ENCODE peak calls at places on chromosomes 5 and 9, in eight cellular contexts. J, B, M, N, X, I, H and S are unnamed samples.

GRCh38 chr5:128271859-128272446 is 188.4 kb downstream of the SLC12A2 start:
- DNase-seq in J (no peak), B (peak; percentile 58), M (no peak), N (no peak), X (no peak), I (peak; percentile 82), H (no peak), S (no peak)

GRCh38 chr5:74895906-74896305 is 29.7 kb upstream of the FAM169A start:
- DNase-seq in J (peak; percentile 76), B (peak; percentile 96), M (no peak), N (peak; percentile 75), X (no peak), I (peak; percentile 87), H (no peak), S (no peak)

GRCh38 chr9:97980918-97981827 is 2.0 kb upstream of the ANP32B start:
- DNase-seq in J (no peak), B (no peak), M (no peak), N (no peak), X (no peak), I (no peak), H (peak; percentile 26), S (no peak)

GRCh38 chr5:57859626-57860025 is 377.0 kb upstream of the ACTBL2 start:
- DNase-seq in J (no peak), B (no peak), M (no peak), N (no peak), X (no peak), I (no peak), H (no peak), S (no peak)

GRCh38 chr9:132181796-132182521 is 20.1 kb downstream of the NTNG2 start:
- DNase-seq in J (no peak), B (no peak), M (no peak), N (no peak), X (no peak), I (no peak), H (no peak), S (no peak)

GRCh38 chr5:108681079-108681921 is 66.4 kb upstream of the FER start:
- DNase-seq in J (no peak), B (peak; percentile 73), M (no peak), N (no peak), X (no peak), I (peak; percentile 76), H (peak; percentile 37), S (no peak)

GRCh38 chr5:37816883-37817282 is 23.0 kb downstream of the GDNF start:
- DNase-seq in J (no peak), B (no peak), M (no peak), N (no peak), X (peak; percentile 80), I (no peak), H (no peak), S (no peak)

GRCh38 chr9:121267689-121268597 is at the start of gene GSN:
- DNase-seq in J (peak; percentile 88), B (peak; percentile 49), M (peak; percentile 89), N (peak; percentile 87), X (peak; percentile 94), I (peak; percentile 59), H (peak; percentile 11), S (peak; percentile 61)

GRCh38 chr5:664343-664993 is 28.7 kb downstream of the TPPP start:
- DNase-seq in J (peak; percentile 30), B (no peak), M (no peak), N (peak; percentile 47), X (no peak), I (no peak), H (no peak), S (no peak)

GRCh38 chr5:80255425-80255751 is 460 bp downstream of the SERINC5 start:
- DNase-seq in J (peak; percentile 78), B (peak; percentile 63), M (peak; percentile 84), N (peak; percentile 83), X (peak; percentile 92), I (peak; percentile 66), H (peak; percentile 45), S (no peak)

GRCh38 chr5:174312270-174312617 is 266.7 kb downstream of the NSG2 start:
- DNase-seq in J (no peak), B (no peak), M (no peak), N (no peak), X (no peak), I (no peak), H (no peak), S (no peak)

GRCh38 chr9:127664678-127665507 is 41.9 kb upstream of the CFAP157 start:
- DNase-seq in J (no peak), B (no peak), M (peak; percentile 45), N (no peak), X (no peak), I (no peak), H (no peak), S (no peak)

DNA sequence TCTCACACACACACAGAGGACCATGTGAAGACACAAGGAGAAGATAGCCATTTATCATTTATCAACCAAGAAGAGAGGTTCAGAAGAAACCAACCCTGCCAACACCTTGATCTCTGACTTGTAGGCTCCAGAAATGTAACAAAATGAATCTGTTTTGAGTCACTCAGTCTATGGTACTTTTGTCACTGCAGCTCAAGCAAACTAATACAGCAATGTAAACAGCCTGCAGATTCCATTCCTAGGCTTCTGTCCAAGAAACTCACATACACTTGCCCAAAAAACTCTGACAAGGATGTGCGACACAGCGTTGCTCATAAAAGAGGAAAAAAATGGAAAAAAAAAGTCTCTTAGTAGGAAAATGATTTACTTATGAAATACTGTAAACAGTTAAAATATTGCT is 33.4 kb downstream of the TRIM36 start:
- DNase-seq in J (no peak), B (no peak), M (no peak), N (no peak), X (no peak), I (no peak), H (no peak), S (no peak)
- TF ChIP-seq CTCF in J (no peak), B (no peak), M (no peak), N (no peak), X (no peak), I (no peak), H (no peak), S (no peak)

DNA sequence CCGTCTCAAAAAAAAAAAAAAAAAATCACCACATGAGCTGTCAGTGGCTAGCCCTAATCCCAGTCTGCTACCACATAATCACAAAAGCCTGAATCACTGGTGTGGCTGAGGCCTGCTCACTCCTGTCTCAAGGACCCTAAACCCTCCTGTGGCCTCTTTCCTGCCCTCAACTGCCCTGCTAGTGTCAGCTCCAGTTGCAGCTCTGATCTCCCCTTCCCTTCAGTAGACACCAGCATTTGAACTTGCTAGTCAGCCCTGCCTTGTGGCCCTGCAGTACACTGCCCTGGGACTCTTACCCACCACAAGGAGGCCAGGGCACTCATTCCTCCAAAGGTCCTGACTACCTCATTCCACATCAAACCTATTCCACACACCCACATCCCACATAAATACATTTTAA is 9.5 kb upstream of the P4HA2 start:
- DNase-seq in J (peak; percentile 12), B (no peak), M (peak; percentile 25), N (no peak), X (no peak), I (no peak), H (no peak), S (no peak)
- TF ChIP-seq CTCF in J (no peak), B (no peak), M (no peak), N (no peak), X (no peak), I (peak; percentile 23), H (no peak), S (no peak)

GRCh38 chr5:32790411-32790951 is 79.4 kb downstream of the NPR3 start:
- DNase-seq in J (no peak), B (no peak), M (no peak), N (no peak), X (no peak), I (peak; percentile 48), H (no peak), S (no peak)

GRCh38 chr5:32791536-32792240 is 80.6 kb downstream of the NPR3 start:
- DNase-seq in J (no peak), B (no peak), M (no peak), N (no peak), X (no peak), I (no peak), H (no peak), S (no peak)

DNA sequence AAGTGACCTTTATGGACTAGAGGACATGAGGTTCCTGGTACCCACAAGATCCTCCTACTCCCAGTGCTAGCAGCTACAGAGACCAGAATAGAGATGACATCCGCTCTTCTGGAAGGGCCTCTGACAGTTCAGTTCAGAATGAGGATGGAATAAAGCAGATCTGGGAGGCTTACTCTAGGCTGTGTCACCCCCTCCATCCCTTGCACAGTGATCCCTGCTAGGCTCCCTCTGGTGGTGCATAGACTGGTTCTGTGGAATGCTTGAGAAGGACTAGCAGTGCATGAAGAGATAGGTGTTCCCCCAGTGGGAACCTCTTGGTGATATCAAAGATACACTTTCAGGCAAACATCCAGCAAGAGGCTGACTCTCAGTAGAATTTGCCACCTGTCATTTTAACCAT is 83.0 kb downstream of the NPR3 start:
- DNase-seq in J (no peak), B (peak; percentile 58), M (no peak), N (no peak), X (no peak), I (no peak), H (no peak), S (no peak)
- TF ChIP-seq CTCF in J (peak; percentile 12), B (no peak), M (no peak), N (no peak), X (no peak), I (peak; percentile 46), H (no peak), S (no peak)

DNA sequence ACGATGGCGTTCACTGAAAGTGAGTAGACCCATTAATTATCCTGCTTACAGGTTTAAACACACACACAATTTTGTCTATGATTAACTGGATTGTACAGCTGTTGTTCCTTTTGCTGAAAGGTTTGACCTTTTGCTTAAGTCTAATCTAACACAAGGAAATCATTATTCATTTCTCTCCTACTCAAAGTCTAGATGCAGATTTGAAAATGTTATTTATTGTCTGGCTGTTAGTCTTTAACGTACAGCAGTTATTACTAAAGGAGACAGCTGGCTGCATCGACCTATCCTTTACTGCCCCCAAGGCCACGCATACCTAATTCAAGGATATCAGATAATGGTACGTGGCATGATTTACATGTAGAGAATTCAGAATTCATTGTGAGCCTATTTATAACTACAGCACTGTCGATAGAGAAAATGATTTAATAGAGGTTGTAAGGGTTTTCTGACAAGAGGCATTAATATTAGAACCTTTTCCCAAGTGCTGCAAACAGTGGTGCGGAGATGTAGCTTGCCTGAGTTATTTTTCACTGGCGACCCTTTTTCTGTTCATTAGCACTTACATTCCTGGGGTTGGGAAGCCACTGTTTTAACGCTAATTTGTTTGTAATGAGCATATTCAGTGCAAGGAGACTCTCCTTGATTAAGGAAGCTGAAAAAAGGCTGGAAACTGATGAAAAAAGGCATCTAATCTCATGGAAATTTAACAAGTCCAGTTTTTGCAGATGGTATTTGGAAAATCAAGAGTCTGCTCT is 368.4 kb upstream of the GRAMD2B start:
- DNase-seq in J (no peak), B (no peak), M (no peak), N (no peak), X (no peak), I (no peak), H (no peak), S (no peak)
- TF ChIP-seq CTCF in J (no peak), B (no peak), M (no peak), N (no peak), X (no peak), I (no peak), H (no peak), S (no peak)

DNA sequence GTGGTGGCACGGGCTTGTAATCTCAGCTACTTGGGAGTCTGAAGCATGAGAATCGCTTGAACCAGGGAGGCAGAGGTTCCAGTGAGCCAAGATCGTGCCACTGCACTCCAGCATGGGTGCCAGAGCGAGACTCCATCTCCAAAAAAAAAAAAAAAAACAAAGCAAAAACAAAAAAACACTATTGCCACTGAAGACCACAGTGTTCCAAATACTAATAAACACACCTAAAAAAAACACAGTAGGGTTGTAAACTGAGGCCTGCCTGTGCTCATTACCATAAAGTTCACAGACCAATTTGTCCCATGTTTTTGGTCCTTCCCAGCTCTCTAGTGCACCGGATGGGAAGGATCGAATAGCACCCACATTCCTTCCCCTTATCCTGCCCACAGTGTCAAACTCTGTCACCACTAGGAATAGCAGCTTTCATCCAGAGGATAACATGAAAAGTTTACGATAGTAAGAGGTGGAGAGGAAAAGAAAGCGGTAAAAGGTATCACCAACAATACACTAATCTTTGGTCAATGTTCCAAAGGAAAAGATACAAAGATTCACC is 49.2 kb downstream of the MYO10 start:
- DNase-seq in J (no peak), B (no peak), M (no peak), N (no peak), X (no peak), I (no peak), H (no peak), S (no peak)
- TF ChIP-seq CTCF in J (no peak), B (no peak), M (no peak), N (no peak), X (no peak), I (no peak), H (no peak), S (no peak)